ENCODE peak calls at places on chromosome 5, in eight cellular contexts. X is CD8-positive, alpha-beta memory T cell; D is HCT116; E is upper lobe of right lung; F is left ventricle myocardium inferior; M is GM23248; U is DND-41; S is K562. V is an unnamed sample. For H3K9me3 and H3K27me3, the result is how much of the 10 kb centered on the place peaks cover.

GRCh38 chr5:39656600-39656999 is 231.8 kb upstream of the DAB2 start:
- DNase-seq in X (no peak), D (no peak), E (no peak), F (no peak), M (no peak), U (no peak), S (no peak), V (no peak)

GRCh38 chr5:174328626-174329299 is 283.3 kb downstream of the NSG2 start:
- DNase-seq in X (no peak), D (no peak), E (no peak), F (no peak), M (no peak), U (no peak), S (no peak), V (no peak)

GRCh38 chr5:108212775-108213346 is 169.0 kb downstream of the FBXL17 start:
- DNase-seq in X (no peak), D (no peak), E (no peak), F (no peak), M (peak), U (no peak), S (no peak), V (no peak)

GRCh38 chr5:132049559-132049958 is 10.9 kb upstream of the IL3 start:
- DNase-seq in X (no peak), D (no peak), E (no peak), F (no peak), M (no peak), U (no peak), S (no peak), V (no peak)

GRCh38 chr5:9832921-9833320 is 202.8 kb upstream of the TAS2R1 start:
- DNase-seq in X (no peak), D (no peak), E (no peak), F (no peak), M (no peak), U (no peak), S (no peak), V (no peak)

GRCh38 chr5:159905496-159905895 is 10.8 kb upstream of the ADRA1B start:
- DNase-seq in X (no peak), D (peak), E (no peak), F (no peak), M (peak), U (peak), S (no peak), V (no peak)

GRCh38 chr5:132499440-132500243 is 9.1 kb upstream of the IRF1 start:
- DNase-seq in X (no peak), D (no peak), E (no peak), F (peak), M (no peak), U (no peak), S (no peak), V (no peak)

GRCh38 chr5:4639959-4640358 is 500.2 kb upstream of the ADAMTS16 start:
- DNase-seq in X (no peak), D (no peak), E (no peak), F (no peak), M (no peak), U (peak), S (no peak), V (no peak)

GRCh38 chr5:111743521-111743920 is 13.5 kb downstream of the NREP start:
- DNase-seq in X (no peak), D (no peak), E (no peak), F (no peak), M (no peak), U (no peak), S (no peak), V (no peak)

GRCh38 chr5:54525226-54525625 is 7.7 kb downstream of the SNX18 start:
- DNase-seq in X (no peak), D (no peak), E (no peak), F (no peak), M (no peak), U (no peak), S (no peak), V (no peak)

GRCh38 chr5:54524082-54524481 is 6.5 kb downstream of the SNX18 start:
- DNase-seq in X (no peak), D (no peak), E (no peak), F (no peak), M (no peak), U (no peak), S (no peak), V (no peak)

GRCh38 chr5:54525692-54526091 is 8.1 kb downstream of the SNX18 start:
- DNase-seq in X (no peak), D (no peak), E (no peak), F (no peak), M (no peak), U (no peak), S (no peak), V (no peak)

GRCh38 chr5:54523534-54523933 is 6.0 kb downstream of the SNX18 start:
- DNase-seq in X (no peak), D (no peak), E (no peak), F (no peak), M (no peak), U (no peak), S (no peak), V (no peak)

DNA sequence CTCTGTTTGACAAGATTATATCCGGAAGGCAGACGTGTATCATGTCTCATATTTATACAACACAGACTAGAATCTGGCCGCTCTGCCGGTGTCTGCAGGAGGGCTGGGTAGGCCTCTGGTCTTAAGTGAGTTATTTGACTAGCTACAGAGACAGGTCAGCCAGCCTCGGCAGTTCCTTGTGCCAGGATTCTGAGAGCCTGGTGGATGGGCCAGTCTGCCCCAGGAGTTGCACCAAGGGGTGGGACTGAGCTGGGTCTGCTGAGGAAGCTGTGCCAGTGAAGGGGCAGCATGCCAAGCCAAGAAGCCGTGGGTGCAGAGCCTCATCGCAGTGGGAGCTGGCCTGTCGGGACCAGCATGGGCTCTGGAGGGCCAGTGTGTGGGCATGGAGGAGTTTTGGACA is 7.1 kb downstream of the SNX18 start:
- DNase-seq in X (no peak), D (no peak), E (peak), F (peak), M (peak), U (no peak), S (no peak), V (no peak)
- H3K27ac ChIP-seq in X (no peak), D (no peak), E (peak), F (peak), M (peak), U (no peak), S (no peak), V (no peak)

GRCh38 chr5:158616707-158617106 is 483.0 kb downstream of the EBF1 start:
- DNase-seq in X (no peak), D (no peak), E (no peak), F (no peak), M (peak), U (no peak), S (no peak), V (no peak)
- H3K9me3 ChIP-seq in X (under half), D (under half), E (under half), F (under half), M (under half), U (under half), S (under half), V (under half)

DNA sequence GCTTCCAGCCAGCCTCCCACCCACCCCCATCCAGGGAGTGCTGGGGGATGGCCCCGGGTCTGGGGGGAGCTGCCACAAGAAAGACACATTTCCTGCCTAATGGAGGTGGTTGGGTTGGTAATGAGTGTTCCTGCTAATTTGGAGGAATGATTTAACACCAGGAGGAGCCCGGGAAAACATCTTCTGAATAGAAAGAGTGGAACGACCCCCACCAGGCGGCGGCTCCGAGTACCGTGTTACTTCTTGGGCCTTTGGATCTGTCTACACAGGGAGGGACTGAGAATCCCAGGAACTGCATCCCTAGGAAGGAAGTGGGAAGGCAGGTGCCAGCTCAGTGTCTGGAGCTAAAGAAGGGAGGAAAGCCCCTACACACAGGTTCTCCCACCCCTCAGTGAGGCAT is 64.6 kb downstream of the TSPAN17 start:
- DNase-seq in X (no peak), D (no peak), E (no peak), F (no peak), M (no peak), U (no peak), S (no peak), V (no peak)
- H3K27me3 ChIP-seq in X (under half), D (under half), E (under half), F (half or more), M (under half), U (under half), S (under half), V (under half)

DNA sequence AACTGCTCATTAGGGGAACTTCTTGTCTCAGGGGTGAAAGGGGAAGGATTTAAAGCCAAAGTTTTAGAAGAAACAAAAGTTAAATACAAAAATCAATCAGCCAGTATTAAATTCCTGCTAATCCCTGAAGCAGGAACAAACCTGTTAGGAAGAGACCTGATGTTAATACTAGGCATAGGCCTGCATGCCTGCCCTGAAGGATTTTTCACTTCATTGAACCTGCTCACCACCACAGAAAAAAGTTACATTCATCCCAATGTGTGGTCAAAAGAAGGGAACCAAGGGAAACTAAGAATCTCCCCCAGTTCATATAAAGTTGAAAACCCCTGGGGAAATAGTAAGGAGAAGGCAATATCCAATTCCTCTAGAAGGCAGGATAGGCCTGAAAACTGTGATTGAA is 9.4 kb upstream of the RNF180 start:
- DNase-seq in X (no peak), D (no peak), E (no peak), F (no peak), M (no peak), U (no peak), S (no peak), V (no peak)
- H3K27ac ChIP-seq in X (no peak), D (no peak), E (no peak), F (no peak), M (no peak), U (no peak), S (no peak), V (no peak)

GRCh38 chr5:25688156-25688555 is 1043.4 kb upstream of the CDH10 start:
- DNase-seq in X (no peak), D (no peak), E (no peak), F (no peak), M (no peak), U (no peak), S (no peak), V (no peak)
- H3K9me3 ChIP-seq in X (under half), D (under half), E (under half), F (under half), M (under half), U (under half), S (under half), V (under half)

GRCh38 chr5:55110156-55110680 is 7.8 kb downstream of the GZMA start:
- DNase-seq in X (no peak), D (no peak), E (no peak), F (no peak), M (no peak), U (no peak), S (no peak), V (no peak)

GRCh38 chr5:55114061-55114460 is 11.6 kb downstream of the GZMA start:
- DNase-seq in X (no peak), D (no peak), E (no peak), F (no peak), M (no peak), U (no peak), S (no peak), V (no peak)

GRCh38 chr5:55108651-55109050 is 6.2 kb downstream of the GZMA start:
- DNase-seq in X (no peak), D (no peak), E (no peak), F (no peak), M (no peak), U (no peak), S (no peak), V (no peak)

DNA sequence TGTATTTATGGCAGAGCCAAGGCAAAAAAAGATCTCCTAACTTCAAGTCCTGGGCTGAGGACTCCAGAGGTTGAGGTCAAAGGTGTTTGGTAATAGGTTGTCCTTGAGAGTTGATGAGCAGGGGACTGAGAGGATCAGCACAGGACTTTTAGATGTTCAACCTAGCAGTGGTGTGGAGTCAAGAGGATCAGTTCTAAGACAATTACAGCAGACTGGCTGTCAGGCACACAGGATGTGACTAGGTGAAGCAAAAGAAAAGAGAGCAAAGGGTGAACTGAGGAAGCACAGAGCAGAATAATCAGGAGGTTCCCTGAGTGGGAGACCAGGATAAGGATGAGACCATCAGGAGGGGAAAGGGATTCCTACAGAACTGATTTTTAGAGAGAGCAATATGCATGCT is 10.9 kb downstream of the GZMA start:
- DNase-seq in X (no peak), D (no peak), E (no peak), F (no peak), M (no peak), U (no peak), S (no peak), V (no peak)
- H3K27me3 ChIP-seq in X (under half), D (under half), E (under half), F (under half), M (under half), U (under half), S (under half), V (under half)

GRCh38 chr5:102799017-102799416 is 43.9 kb downstream of the PAM start:
- DNase-seq in X (no peak), D (no peak), E (no peak), F (no peak), M (peak), U (no peak), S (no peak), V (no peak)

GRCh38 chr5:102798103-102798502 is 43.0 kb downstream of the PAM start:
- DNase-seq in X (no peak), D (no peak), E (no peak), F (no peak), M (no peak), U (no peak), S (no peak), V (no peak)

GRCh38 chr5:102796481-102796880 is 41.4 kb downstream of the PAM start:
- DNase-seq in X (no peak), D (no peak), E (no peak), F (no peak), M (peak), U (no peak), S (no peak), V (no peak)

GRCh38 chr5:102796014-102796413 is 40.9 kb downstream of the PAM start:
- DNase-seq in X (no peak), D (no peak), E (no peak), F (no peak), M (no peak), U (no peak), S (no peak), V (no peak)

GRCh38 chr5:102797485-102797884 is 42.4 kb downstream of the PAM start:
- DNase-seq in X (no peak), D (no peak), E (no peak), F (no peak), M (no peak), U (no peak), S (no peak), V (no peak)
- H3K27ac ChIP-seq in X (no peak), D (no peak), E (no peak), F (peak), M (no peak), U (no peak), S (no peak), V (no peak)

GRCh38 chr5:18652404-18653215 is 1018.4 kb downstream of the TAF11L14 start:
- DNase-seq in X (no peak), D (no peak), E (no peak), F (no peak), M (no peak), U (no peak), S (no peak), V (no peak)

GRCh38 chr5:18653216-18653752 is 1019.0 kb downstream of the TAF11L14 start:
- DNase-seq in X (no peak), D (no peak), E (no peak), F (no peak), M (no peak), U (no peak), S (no peak), V (no peak)
- H3K9me3 ChIP-seq in X (under half), D (under half), E (under half), F (under half), M (under half), U (under half), S (under half), V (under half)

V was measured in CD4-positive, alpha-beta T cell.